ENCODE peak calls at places on chromosomes 6 and 20, in seven cellular contexts. V is IMR-90; F is mucosa of descending colon; O is stimulated activated naive B cell treated with anti-CD40 and anti-IgM and Interleukin-4, amounts not matched to agents 10 μg/mL and 1 μg/mL and 100 μg/mL, for 72 hours; R is breast epithelium; I is NCI-H748 treated with DMSO at 0.1 percent for 48 hours; B is cardiac fibroblast. P is an unnamed sample.
A peak's percentile ranks its signal among the peaks of the same experiment; 100 is the strongest.

GRCh38 chr20:64000906-64001305 is 20.0 kb downstream of the PRPF6 start:
- DNase-seq in V (no peak), F (no peak), O (no peak), R (no peak), I (no peak), B (no peak), P (no peak)

GRCh38 chr6:13422601-13423247 is 64.7 kb downstream of the GFOD1 start:
- DNase-seq in V (peak; percentile 36), F (no peak), O (no peak), R (no peak), I (no peak), B (peak; percentile 47), P (no peak)

GRCh38 chr20:5845686-5846651 is 95.8 kb downstream of the SHLD1 start:
- DNase-seq in V (peak; percentile 45), F (no peak), O (no peak), R (no peak), I (peak; percentile 42), B (peak; percentile 83), P (no peak)

GRCh38 chr6:168130168-168130651 is 51.2 kb upstream of the FRMD1 start:
- DNase-seq in V (no peak), F (no peak), O (no peak), R (no peak), I (no peak), B (no peak), P (no peak)

GRCh38 chr6:125784365-125784764 is 6.4 kb upstream of the NCOA7 start:
- DNase-seq in V (peak; percentile 66), F (no peak), O (no peak), R (no peak), I (no peak), B (peak; percentile 66), P (no peak)

GRCh38 chr6:110633731-110634130 is 157.3 kb upstream of the SLC22A16 start:
- DNase-seq in V (no peak), F (no peak), O (no peak), R (no peak), I (no peak), B (no peak), P (no peak)

GRCh38 chr6:41581381-41581991 is 35.3 kb downstream of the FOXP4 start:
- DNase-seq in V (peak; percentile 89), F (no peak), O (no peak), R (no peak), I (no peak), B (peak; percentile 82), P (peak; percentile 81)

GRCh38 chr6:62541502-62541901 is 255.5 kb upstream of the KHDRBS2 start:
- DNase-seq in V (no peak), F (no peak), O (no peak), R (no peak), I (no peak), B (no peak), P (no peak)

GRCh38 chr6:116278853-116279231 is 888 bp downstream of the TSPYL1 start:
- DNase-seq in V (peak; percentile 39), F (peak; percentile 68), O (no peak), R (no peak), I (no peak), B (peak; percentile 64), P (peak; percentile 77)

GRCh38 chr6:70277480-70277879 is 25.4 kb downstream of the COL9A1 start:
- DNase-seq in V (peak; percentile 23), F (no peak), O (no peak), R (no peak), I (no peak), B (peak; percentile 63), P (no peak)

GRCh38 chr6:69622924-69623323 is 173.9 kb downstream of the LMBRD1 start:
- DNase-seq in V (no peak), F (no peak), O (no peak), R (no peak), I (no peak), B (no peak), P (no peak)

GRCh38 chr6:751765-752164 is 58.8 kb upstream of the EXOC2 start:
- DNase-seq in V (no peak), F (no peak), O (no peak), R (no peak), I (no peak), B (no peak), P (no peak)

GRCh38 chr6:28081486-28081751 is 1.1 kb downstream of the ZNF165 start:
- DNase-seq in V (no peak), F (no peak), O (peak; percentile 75), R (no peak), I (peak; percentile 43), B (no peak), P (no peak)

GRCh38 chr20:37567671-37568588 is 40.3 kb upstream of the BLCAP start:
- DNase-seq in V (no peak), F (no peak), O (no peak), R (no peak), I (peak; percentile 19), B (no peak), P (no peak)

GRCh38 chr6:119226089-119226488 is 123.5 kb downstream of the MAN1A1 start:
- DNase-seq in V (no peak), F (no peak), O (no peak), R (no peak), I (peak; percentile 26), B (no peak), P (no peak)

GRCh38 chr6:149015877-149016525 is 269.2 kb downstream of the UST start:
- DNase-seq in V (no peak), F (no peak), O (no peak), R (no peak), I (no peak), B (no peak), P (no peak)

GRCh38 chr6:80280258-80281010 is 174.0 kb downstream of the BCKDHB start:
- DNase-seq in V (peak; percentile 49), F (no peak), O (no peak), R (no peak), I (no peak), B (peak; percentile 4), P (no peak)

GRCh38 chr6:6655805-6656251 is 67.3 kb downstream of the LY86 start:
- DNase-seq in V (no peak), F (no peak), O (no peak), R (no peak), I (no peak), B (no peak), P (no peak)

GRCh38 chr6:129105793-129106192 is 222.9 kb downstream of the LAMA2 start:
- DNase-seq in V (peak; percentile 35), F (no peak), O (no peak), R (no peak), I (no peak), B (peak; percentile 17), P (no peak)

GRCh38 chr20:24918579-24919566 is 30.2 kb upstream of the CST7 start:
- DNase-seq in V (no peak), F (no peak), O (no peak), R (no peak), I (no peak), B (no peak), P (no peak)

P was measured in pancreas.